ENCODE peak calls at places on chromosomes 12 and 14, in eight cellular contexts. Z, S, I, J, T, M, D and O are unnamed samples.

GRCh38 chr12:27899151-27899661 is 73.3 kb downstream of the PTHLH start:
- DNase-seq in S (no peak), I (peak; percentile 66), J (no peak), M (peak; percentile 97), Z (no peak), T (peak; percentile 100), D (no peak), O (no peak)

GRCh38 chr14:61764342-61765122 is 2.3 kb downstream of the SNAPC1 start:
- DNase-seq in M (no peak), S (no peak), J (no peak), I (no peak), D (no peak), T (no peak), Z (no peak), O (no peak)

GRCh38 chr14:73503648-73504047 is 12.9 kb downstream of the RIOX1 start:
- DNase-seq in I (no peak), Z (no peak), M (no peak), D (no peak), T (peak; percentile 76), S (no peak), J (no peak), O (no peak)

GRCh38 chr12:111991535-111991934 is 21.4 kb downstream of the TMEM116 start:
- DNase-seq in S (no peak), T (no peak), M (no peak), D (no peak), I (no peak), Z (no peak), J (no peak), O (no peak)

GRCh38 chr14:100654814-100655795 is 67.9 kb upstream of the BEGAIN start:
- DNase-seq in D (no peak), I (peak; percentile 30), Z (peak; percentile 37), M (no peak), S (peak; percentile 37), T (no peak), J (peak; percentile 90), O (no peak)

GRCh38 chr12:33566403-33566802 is 126.8 kb upstream of the SYT10 start:
- DNase-seq in T (no peak), S (no peak), J (no peak), I (no peak), M (no peak), D (no peak), Z (no peak), O (no peak)

GRCh38 chr14:101035466-101036225 is 132.1 kb upstream of the RTL1 start:
- DNase-seq in S (no peak), I (no peak), M (no peak), J (no peak), Z (no peak), D (no peak), T (no peak), O (peak; percentile 5)

GRCh38 chr12:89040146-89040964 is 311.9 kb downstream of the DUSP6 start:
- DNase-seq in M (peak; percentile 43), I (no peak), Z (peak; percentile 43), S (no peak), J (no peak), T (peak; percentile 44), D (no peak), O (no peak)

GRCh38 chr12:121202407-121203355 is 7.2 kb upstream of the P2RX4 start:
- DNase-seq in T (no peak), I (no peak), J (no peak), D (no peak), Z (no peak), S (no peak), M (no peak), O (no peak)

GRCh38 chr14:93728651-93729016 is 59.7 kb downstream of the PRIMA1 start:
- DNase-seq in M (no peak), T (no peak), I (no peak), J (peak; percentile 26), S (no peak), Z (no peak), D (no peak), O (no peak)

GRCh38 chr12:88194868-88195267 is 52.8 kb downstream of the TMTC3 start:
- DNase-seq in M (no peak), Z (no peak), I (no peak), T (no peak), J (no peak), D (no peak), S (no peak), O (no peak)

GRCh38 chr12:53049582-53050318 is at the start of gene TNS2:
- DNase-seq in Z (no peak), D (no peak), I (peak; percentile 68), T (peak; percentile 40), M (peak; percentile 86), J (peak; percentile 90), S (peak; percentile 85), O (peak; percentile 84)

GRCh38 chr14:30499358-30499757 is 59.6 kb upstream of the G2E3 start:
- DNase-seq in J (no peak), S (no peak), D (no peak), I (no peak), Z (no peak), T (no peak), M (no peak), O (no peak)

GRCh38 chr12:68159681-68160304 is at the start of gene IFNG:
- DNase-seq in T (no peak), I (no peak), M (no peak), J (no peak), Z (no peak), D (no peak), S (no peak), O (no peak)

GRCh38 chr12:6200266-6201198 is at the start of gene CD9:
- DNase-seq in T (no peak), M (no peak), J (peak; percentile 87), D (no peak), Z (no peak), I (peak; percentile 78), S (peak; percentile 83), O (peak; percentile 78)

GRCh38 chr12:131458931-131459575 is 251.8 kb upstream of the SFSWAP start:
- DNase-seq in S (no peak), D (no peak), M (no peak), T (no peak), I (no peak), Z (no peak), J (no peak), O (no peak)

GRCh38 chr14:87066221-87066817 is 926.7 kb downstream of the GALC start:
- DNase-seq in M (peak; percentile 2), T (peak; percentile 4), S (no peak), J (no peak), Z (no peak), D (no peak), I (no peak), O (no peak)

GRCh38 chr12:107990325-107990724 is 138.8 kb upstream of the WSCD2 start:
- DNase-seq in Z (peak; percentile 32), I (peak; percentile 49), D (peak; percentile 46), M (peak; percentile 17), T (no peak), J (no peak), S (peak; percentile 51), O (peak; percentile 30)

GRCh38 chr14:29654910-29655590 is 272.6 kb downstream of the PRKD1 start:
- DNase-seq in T (peak; percentile 31), Z (no peak), D (no peak), M (peak; percentile 77), S (no peak), I (no peak), J (no peak), O (no peak)

GRCh38 chr14:61296707-61297502 is 15.8 kb upstream of the TMEM30B start:
- DNase-seq in S (no peak), T (peak; percentile 56), D (no peak), I (peak; percentile 49), M (peak; percentile 71), J (no peak), Z (peak; percentile 51), O (no peak)

GRCh38 chr12:63918788-63919300 is 74.3 kb downstream of the SRGAP1 start:
- DNase-seq in I (peak; percentile 96), D (no peak), J (no peak), S (no peak), Z (no peak), M (peak; percentile 77), T (peak; percentile 99), O (no peak)

GRCh38 chr12:68483592-68484373 is 126.9 kb upstream of the RAP1B start:
- DNase-seq in Z (no peak), J (no peak), S (no peak), I (peak; percentile 13), M (peak; percentile 62), D (no peak), T (peak; percentile 67), O (no peak)

GRCh38 chr14:59363545-59364226 is 101.5 kb downstream of the GPR135 start:
- DNase-seq in I (peak; percentile 26), S (no peak), Z (no peak), D (no peak), J (no peak), M (no peak), T (peak; percentile 42), O (no peak)

GRCh38 chr12:130087222-130087621 is 75.0 kb upstream of the FZD10 start:
- DNase-seq in T (no peak), M (no peak), D (no peak), I (no peak), Z (peak; percentile 30), S (no peak), J (no peak), O (no peak)
- H3K9me3 ChIP-seq in T (peaks cover 49% of the 10 kb centered on the region), M (no peaks in the 10 kb centered on the region), D (peaks cover 5% of the 10 kb centered on the region), I (peaks cover 10% of the 10 kb centered on the region), Z (no peaks in the 10 kb centered on the region), S (no peaks in the 10 kb centered on the region), J (no peaks in the 10 kb centered on the region), O (no peaks in the 10 kb centered on the region)

DNA sequence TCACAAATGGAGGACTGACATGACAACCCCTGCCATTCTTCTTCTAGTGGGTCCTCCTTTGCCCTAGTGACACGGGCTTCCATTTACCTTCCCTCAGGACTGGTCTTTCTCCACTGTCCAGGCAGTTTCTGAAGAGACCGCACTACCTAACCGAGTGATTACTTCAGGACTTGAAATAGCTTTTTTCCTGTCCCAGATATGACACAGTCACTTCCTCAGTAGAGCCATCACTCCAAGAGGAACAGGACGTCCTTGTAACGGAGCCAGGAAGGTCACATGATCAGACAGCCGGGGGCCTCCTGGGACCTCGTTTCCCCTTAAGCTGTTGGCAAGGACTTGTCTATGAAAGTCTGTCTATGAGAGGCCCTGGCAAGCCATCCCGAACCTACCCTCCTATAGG is 62.3 kb downstream of the FOS start:
- DNase-seq in J (no peak), S (peak; percentile 72), T (no peak), I (no peak), Z (no peak), M (peak; percentile 80), D (no peak), O (peak; percentile 82)
- H3K4me1 ChIP-seq in J (peaks cover 3% of the 10 kb centered on the region), S (no peaks in the 10 kb centered on the region), T (peaks cover 4% of the 10 kb centered on the region), I (no peaks in the 10 kb centered on the region), Z (no peaks in the 10 kb centered on the region), M (no peaks in the 10 kb centered on the region), D (no peaks in the 10 kb centered on the region), O (peaks cover 9% of the 10 kb centered on the region)

GRCh38 chr14:53536446-53536845 is 383.3 kb upstream of the DDHD1 start:
- DNase-seq in J (no peak), T (no peak), Z (no peak), S (no peak), I (no peak), D (no peak), M (no peak), O (no peak)
- H3K27ac ChIP-seq in J (no peak overlapping the region), T (peak overlapping the region; percentile 62), Z (no peak overlapping the region), S (no peak overlapping the region), I (no peak overlapping the region), D (no peak overlapping the region), M (no peak overlapping the region), O (no peak overlapping the region)

DNA sequence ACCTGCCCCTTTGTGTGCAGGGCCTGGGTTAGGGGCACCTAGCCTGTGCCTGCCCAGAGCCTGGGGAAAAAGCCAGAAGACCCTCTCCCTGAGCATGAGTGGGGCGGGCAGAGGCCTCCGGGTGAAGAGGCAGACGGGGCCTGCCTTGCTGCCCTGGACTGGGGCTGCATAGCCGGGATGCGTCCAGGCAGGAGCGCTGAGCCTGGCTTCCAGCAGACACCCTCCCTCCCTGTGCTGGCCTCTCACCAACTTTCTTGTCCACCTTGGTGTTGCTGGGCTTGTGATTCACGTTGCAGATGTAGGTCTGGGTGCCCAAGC is 216.1 kb downstream of the TMEM121 start:
- DNase-seq in M (no peak), J (peak; percentile 30), Z (no peak), T (no peak), S (no peak), D (no peak), I (no peak), O (no peak)
- H3K9me3 ChIP-seq in M (no peaks in the 10 kb centered on the region), J (no peaks in the 10 kb centered on the region), Z (no peaks in the 10 kb centered on the region), T (peaks cover 27% of the 10 kb centered on the region), S (no peaks in the 10 kb centered on the region), D (peaks cover 20% of the 10 kb centered on the region), I (no peaks in the 10 kb centered on the region), O (no peaks in the 10 kb centered on the region)